ENCODE peak calls at places on chromosomes 12 and 14, in six cellular contexts. One of them, this sample, is unnamed.
A peak's percentile ranks its signal among the peaks of the same experiment; 100 is the strongest.

GRCh38 chr12:72815421-72815820 is 543.3 kb downstream of the TRHDE start:
- DNase-seq in H1: no peak
- DNase-seq in K562: no peak
- DNase-seq in GM12878: no peak
- DNase-seq in HCT116: no peak
- DNase-seq in T47D: no peak
- DNase-seq in this sample: no peak

GRCh38 chr12:52630104-52630500 is 11.7 kb upstream of the KRT73 start:
- DNase-seq in HCT116: no peak
- DNase-seq in GM12878: no peak
- DNase-seq in H1: peak; percentile 17
- DNase-seq in T47D: no peak
- DNase-seq in K562: no peak
- DNase-seq in this sample: no peak

GRCh38 chr12:124517260-124518050 is 50.0 kb downstream of the NCOR2 start:
- DNase-seq in T47D: peak; percentile 82
- DNase-seq in H1: no peak
- DNase-seq in GM12878: no peak
- DNase-seq in HCT116: no peak
- DNase-seq in K562: no peak
- DNase-seq in this sample: peak; percentile 92

GRCh38 chr12:109209082-109209481 is 92.7 kb downstream of the ACACB start:
- DNase-seq in GM12878: no peak
- DNase-seq in H1: no peak
- DNase-seq in T47D: no peak
- DNase-seq in HCT116: no peak
- DNase-seq in K562: no peak
- DNase-seq in this sample: no peak

GRCh38 chr12:83979785-83980184 is 932.8 kb downstream of the SLC6A15 start:
- DNase-seq in K562: no peak
- DNase-seq in T47D: no peak
- DNase-seq in HCT116: no peak
- DNase-seq in GM12878: no peak
- DNase-seq in H1: no peak
- DNase-seq in this sample: no peak

GRCh38 chr14:68961781-68962584 is 17.1 kb downstream of the ACTN1 start:
- DNase-seq in HCT116: no peak
- DNase-seq in T47D: no peak
- DNase-seq in K562: no peak
- DNase-seq in GM12878: no peak
- DNase-seq in H1: peak; percentile 77
- DNase-seq in this sample: peak; percentile 60

GRCh38 chr14:103329421-103330347 is 4.4 kb upstream of the EIF5 start:
- DNase-seq in K562: peak; percentile 58
- DNase-seq in GM12878: no peak
- DNase-seq in H1: no peak
- DNase-seq in HCT116: no peak
- DNase-seq in T47D: peak; percentile 73
- DNase-seq in this sample: no peak

GRCh38 chr14:24067133-24068082 is 4.0 kb upstream of the CPNE6 start:
- DNase-seq in GM12878: no peak
- DNase-seq in T47D: no peak
- DNase-seq in HCT116: no peak
- DNase-seq in K562: no peak
- DNase-seq in H1: no peak
- DNase-seq in this sample: peak; percentile 21

GRCh38 chr12:52953181-52953841 is 4.4 kb downstream of the KRT18 start:
- DNase-seq in HCT116: no peak
- DNase-seq in T47D: peak; percentile 79
- DNase-seq in GM12878: no peak
- DNase-seq in H1: no peak
- DNase-seq in K562: no peak
- DNase-seq in this sample: no peak

GRCh38 chr14:96357216-96357615 is 5.9 kb downstream of the ATG2B start:
- DNase-seq in K562: peak; percentile 25
- DNase-seq in T47D: no peak
- DNase-seq in GM12878: no peak
- DNase-seq in H1: no peak
- DNase-seq in HCT116: no peak
- DNase-seq in this sample: no peak

GRCh38 chr14:39376671-39377403 is 55.4 kb downstream of the FBXO33 start:
- DNase-seq in GM12878: no peak
- DNase-seq in K562: no peak
- DNase-seq in H1: no peak
- DNase-seq in T47D: no peak
- DNase-seq in HCT116: peak; percentile 8
- DNase-seq in this sample: no peak

GRCh38 chr14:104968541-104969401 is 9.4 kb downstream of the AHNAK2 start:
- DNase-seq in GM12878: no peak
- DNase-seq in HCT116: no peak
- DNase-seq in H1: no peak
- DNase-seq in T47D: peak; percentile 84
- DNase-seq in K562: no peak
- DNase-seq in this sample: peak; percentile 51

GRCh38 chr12:3362751-3363150 is 128.3 kb upstream of the PRMT8 start:
- DNase-seq in K562: no peak
- DNase-seq in T47D: no peak
- DNase-seq in H1: no peak
- DNase-seq in HCT116: no peak
- DNase-seq in GM12878: no peak
- DNase-seq in this sample: no peak

GRCh38 chr12:71662861-71663560 is 637 bp downstream of the ZFC3H1 start:
- DNase-seq in K562: peak; percentile 75
- DNase-seq in T47D: peak; percentile 57
- DNase-seq in H1: peak; percentile 77
- DNase-seq in HCT116: no peak
- DNase-seq in GM12878: no peak
- DNase-seq in this sample: peak; percentile 56

GRCh38 chr14:67440513-67440912 is 28.5 kb upstream of the PLEK2 start:
- DNase-seq in K562: no peak
- DNase-seq in GM12878: no peak
- DNase-seq in H1: no peak
- DNase-seq in HCT116: no peak
- DNase-seq in T47D: peak; percentile 79
- DNase-seq in this sample: no peak

GRCh38 chr12:51391047-51391837 is at the start of gene GALNT6:
- DNase-seq in HCT116: no peak
- DNase-seq in GM12878: no peak
- DNase-seq in K562: peak; percentile 70
- DNase-seq in H1: peak; percentile 92
- DNase-seq in T47D: peak; percentile 82
- DNase-seq in this sample: peak; percentile 76

GRCh38 chr14:76773188-76773885 is 12.1 kb downstream of the VASH1 start:
- DNase-seq in T47D: peak; percentile 35
- DNase-seq in H1: no peak
- DNase-seq in HCT116: no peak
- DNase-seq in K562: peak; percentile 81
- DNase-seq in GM12878: no peak
- DNase-seq in this sample: peak; percentile 69

GRCh38 chr12:28130625-28131598 is 59.3 kb upstream of the CCDC91 start:
- DNase-seq in GM12878: no peak
- DNase-seq in HCT116: no peak
- DNase-seq in T47D: no peak
- DNase-seq in K562: peak; percentile 96
- DNase-seq in H1: no peak
- DNase-seq in this sample: no peak

GRCh38 chr14:60760209-60760608 is 25.6 kb downstream of the MNAT1 start:
- DNase-seq in HCT116: no peak
- DNase-seq in H1: no peak
- DNase-seq in GM12878: no peak
- DNase-seq in T47D: no peak
- DNase-seq in K562: no peak
- DNase-seq in this sample: no peak

GRCh38 chr12:63151898-63152700 is 1.1 kb upstream of the AVPR1A start:
- DNase-seq in GM12878: no peak
- DNase-seq in H1: no peak
- DNase-seq in K562: peak; percentile 41
- DNase-seq in HCT116: peak; percentile 43
- DNase-seq in T47D: peak; percentile 64
- DNase-seq in this sample: peak; percentile 61
- TF ChIP-seq JUND in GM12878: no peak
- TF ChIP-seq JUND in H1: no peak
- TF ChIP-seq JUND in K562: no peak
- TF ChIP-seq JUND in HCT116: no peak
- TF ChIP-seq JUND in T47D: no peak
- TF ChIP-seq JUND in this sample: no peak

DNA sequence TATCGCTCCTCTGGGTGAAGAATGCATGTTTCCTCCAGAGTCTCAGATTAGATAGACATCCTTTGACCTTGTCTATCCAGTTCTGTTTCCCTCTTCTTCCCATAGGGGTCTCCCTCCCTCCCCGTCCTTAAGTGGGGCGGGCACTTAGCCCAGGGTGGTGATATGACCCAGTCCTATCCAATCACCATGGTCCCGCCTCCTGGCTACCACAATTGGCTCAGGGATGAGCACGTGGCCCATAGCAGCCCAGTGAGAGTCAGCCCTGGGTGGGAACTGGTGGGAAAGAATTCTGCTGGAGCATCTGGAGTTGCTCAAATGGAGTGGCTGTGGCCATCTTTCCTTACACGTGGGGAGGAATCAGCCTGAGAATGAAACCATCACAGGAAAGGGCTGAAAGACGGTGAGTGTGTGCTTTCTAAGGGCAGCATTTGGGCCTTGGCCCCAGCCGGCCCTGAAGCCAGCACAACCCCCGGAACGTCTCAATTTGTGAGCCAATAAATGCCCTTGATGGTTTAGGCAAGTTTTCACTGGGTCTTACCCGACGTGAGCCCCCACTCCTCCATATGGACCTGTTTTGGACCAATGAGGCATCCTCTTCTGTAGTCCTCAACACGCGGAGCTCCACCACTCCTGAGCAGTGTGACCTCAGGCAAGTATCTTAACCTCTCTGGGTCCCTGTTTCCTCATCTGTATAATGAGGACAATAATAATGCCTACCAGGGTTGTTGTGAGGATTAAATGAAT is 14.3 kb upstream of the MLXIP start:
- DNase-seq in GM12878: peak; percentile 50
- DNase-seq in T47D: peak; percentile 69
- DNase-seq in K562: peak; percentile 99
- DNase-seq in HCT116: peak; percentile 99
- DNase-seq in H1: peak; percentile 87
- DNase-seq in this sample: peak; percentile 92
- TF ChIP-seq JUND in GM12878: no peak
- TF ChIP-seq JUND in T47D: no peak
- TF ChIP-seq JUND in K562: no peak
- TF ChIP-seq JUND in HCT116: no peak
- TF ChIP-seq JUND in H1: peak; percentile 7
- TF ChIP-seq JUND in this sample: no peak

DNA sequence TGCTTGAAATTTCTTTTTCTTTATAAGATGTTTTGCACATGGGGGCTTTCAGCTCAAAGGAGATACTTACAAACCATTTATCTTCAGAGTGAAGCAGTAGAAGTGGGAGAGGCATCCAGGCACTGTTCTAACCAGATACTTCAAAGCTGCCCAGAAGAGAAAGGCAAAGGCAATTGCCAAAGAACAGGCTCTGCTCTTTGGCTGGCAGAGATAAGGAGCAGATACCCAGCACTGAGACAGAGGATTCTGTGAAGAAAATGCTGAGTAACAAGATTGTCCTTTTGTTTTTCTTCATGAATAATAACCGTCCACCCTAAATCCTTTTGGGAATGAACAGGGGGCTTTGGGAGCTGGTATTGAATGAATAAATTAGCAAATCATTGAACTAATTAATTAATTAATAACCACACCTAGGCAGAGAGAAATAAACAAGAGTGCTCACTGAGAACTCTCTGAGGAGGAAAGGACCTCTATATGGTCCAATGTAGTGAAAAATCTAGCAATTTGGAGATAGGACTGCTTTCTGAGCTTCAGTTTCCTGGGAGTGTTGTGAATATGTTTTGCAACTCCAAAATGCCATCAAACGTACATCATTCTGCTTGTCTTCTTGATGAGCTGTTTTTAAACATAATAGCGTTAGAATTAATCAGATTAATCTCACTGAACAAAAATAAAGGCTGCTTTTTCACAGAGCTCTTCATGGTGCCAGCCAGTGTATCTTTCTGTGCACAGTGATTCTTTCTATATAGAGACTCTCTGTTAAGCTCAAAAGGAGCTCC is 192.8 kb upstream of the AMIGO2 start:
- DNase-seq in HCT116: no peak
- DNase-seq in H1: no peak
- DNase-seq in GM12878: no peak
- DNase-seq in K562: peak; percentile 80
- DNase-seq in T47D: no peak
- DNase-seq in this sample: no peak
- TF ChIP-seq JUND in HCT116: no peak
- TF ChIP-seq JUND in H1: no peak
- TF ChIP-seq JUND in GM12878: no peak
- TF ChIP-seq JUND in K562: no peak
- TF ChIP-seq JUND in T47D: no peak
- TF ChIP-seq JUND in this sample: no peak

GRCh38 chr14:78455896-78456435 is 285.8 kb downstream of the NRXN3 start:
- DNase-seq in T47D: no peak
- DNase-seq in HCT116: no peak
- DNase-seq in GM12878: no peak
- DNase-seq in H1: no peak
- DNase-seq in K562: no peak
- DNase-seq in this sample: no peak
- TF ChIP-seq JUND in T47D: no peak
- TF ChIP-seq JUND in HCT116: no peak
- TF ChIP-seq JUND in GM12878: no peak
- TF ChIP-seq JUND in H1: no peak
- TF ChIP-seq JUND in K562: no peak
- TF ChIP-seq JUND in this sample: no peak

GRCh38 chr12:75981247-75981646 is 50.3 kb downstream of the PHLDA1 start:
- DNase-seq in T47D: no peak
- DNase-seq in GM12878: no peak
- DNase-seq in K562: no peak
- DNase-seq in HCT116: no peak
- DNase-seq in H1: no peak
- DNase-seq in this sample: no peak

GRCh38 chr12:75977590-75977951 is 54.0 kb downstream of the PHLDA1 start:
- DNase-seq in H1: no peak
- DNase-seq in GM12878: no peak
- DNase-seq in HCT116: no peak
- DNase-seq in T47D: no peak
- DNase-seq in K562: no peak
- DNase-seq in this sample: no peak

GRCh38 chr12:75978677-75979076 is 52.9 kb downstream of the PHLDA1 start:
- DNase-seq in K562: no peak
- DNase-seq in T47D: no peak
- DNase-seq in HCT116: no peak
- DNase-seq in GM12878: no peak
- DNase-seq in H1: no peak
- DNase-seq in this sample: no peak

GRCh38 chr12:75977952-75978671 is 53.5 kb downstream of the PHLDA1 start:
- DNase-seq in H1: no peak
- DNase-seq in HCT116: peak; percentile 94
- DNase-seq in T47D: peak; percentile 86
- DNase-seq in GM12878: peak; percentile 94
- DNase-seq in K562: peak; percentile 82
- DNase-seq in this sample: no peak

GRCh38 chr12:75979181-75979580 is 52.4 kb downstream of the PHLDA1 start:
- DNase-seq in K562: no peak
- DNase-seq in HCT116: no peak
- DNase-seq in T47D: no peak
- DNase-seq in H1: no peak
- DNase-seq in GM12878: no peak
- DNase-seq in this sample: no peak
- TF ChIP-seq JUND in K562: no peak
- TF ChIP-seq JUND in HCT116: peak; percentile 59
- TF ChIP-seq JUND in T47D: no peak
- TF ChIP-seq JUND in H1: no peak
- TF ChIP-seq JUND in GM12878: no peak
- TF ChIP-seq JUND in this sample: peak; percentile 12

GRCh38 chr12:26465419-26466097 is 270.2 kb downstream of the SSPN start:
- DNase-seq in K562: peak; percentile 9
- DNase-seq in HCT116: no peak
- DNase-seq in T47D: no peak
- DNase-seq in GM12878: no peak
- DNase-seq in H1: no peak
- DNase-seq in this sample: no peak
- TF ChIP-seq JUND in K562: no peak
- TF ChIP-seq JUND in HCT116: no peak
- TF ChIP-seq JUND in T47D: no peak
- TF ChIP-seq JUND in GM12878: no peak
- TF ChIP-seq JUND in H1: no peak
- TF ChIP-seq JUND in this sample: no peak

This sample was measured in SK-N-SH.